ENCODE peak calls at places on chromosome 17, in four cellular contexts. P, J, Z and L are unnamed samples.

GRCh38 chr17:4658478-4659305 is 17.2 kb upstream of the ALOX15 start:
- DNase-seq in P (no peak), Z (no peak), J (no peak), L (no peak)

GRCh38 chr17:78780852-78781338 is 1.2 kb downstream of the CYTH1 start:
- DNase-seq in P (no peak), J (no peak), Z (no peak), L (no peak)

GRCh38 chr17:49696233-49696761 is 11.5 kb downstream of the SLC35B1 start:
- DNase-seq in P (no peak), J (no peak), Z (peak; percentile 72), L (no peak)

GRCh38 chr17:73769480-73769879 is 125.2 kb upstream of the SDK2 start:
- DNase-seq in J (no peak), P (no peak), Z (no peak), L (no peak)

GRCh38 chr17:8155341-8156173 is 3.4 kb upstream of the PER1 start:
- DNase-seq in J (no peak), P (peak; percentile 60), Z (no peak), L (no peak)

GRCh38 chr17:59634632-59635561 is 15.2 kb downstream of the CLTC start:
- DNase-seq in J (no peak), Z (no peak), P (no peak), L (no peak)

GRCh38 chr17:70034158-70034557 is 40.9 kb upstream of the KCNJ16 start:
- DNase-seq in P (no peak), Z (no peak), J (no peak), L (no peak)

GRCh38 chr17:57955183-57955952 is at the start of gene CUEDC1:
- DNase-seq in P (peak; percentile 84), J (no peak), Z (no peak), L (peak; percentile 82)

GRCh38 chr17:51423421-51424160 is 163.2 kb downstream of the UTP18 start:
- DNase-seq in J (no peak), P (no peak), Z (no peak), L (no peak)

GRCh38 chr17:7219434-7219811 is 213 bp downstream of the DLG4 start:
- DNase-seq in Z (no peak), J (no peak), P (no peak), L (no peak)

GRCh38 chr17:40320771-40321501 is 12.0 kb downstream of the RARA start:
- DNase-seq in J (no peak), P (no peak), Z (no peak), L (peak; percentile 60)

GRCh38 chr17:62715882-62716390 is 88.5 kb downstream of the MRC2 start:
- DNase-seq in P (no peak), J (no peak), Z (no peak), L (no peak)

GRCh38 chr17:1137465-1137894 is 42.3 kb downstream of the ABR start:
- DNase-seq in P (no peak), Z (no peak), J (peak; percentile 39), L (peak; percentile 79)

GRCh38 chr17:10767237-10767636 is 36.7 kb downstream of the TMEM238L start:
- DNase-seq in Z (no peak), P (no peak), J (no peak), L (no peak)

GRCh38 chr17:60435244-60436170 is 13.2 kb downstream of the CHCT1 start:
- DNase-seq in Z (peak; percentile 31), P (peak; percentile 69), J (peak; percentile 86), L (peak; percentile 67)

GRCh38 chr17:44279586-44280344 is 11.8 kb upstream of the SLC4A1 start:
- DNase-seq in Z (peak; percentile 66), J (peak; percentile 86), P (peak; percentile 64), L (peak; percentile 80)

GRCh38 chr17:75271955-75272847 is 1.2 kb upstream of the MIF4GD start:
- DNase-seq in J (no peak), P (no peak), Z (no peak), L (no peak)

GRCh38 chr17:48542114-48542955 is 2.6 kb downstream of the HOXB2 start:
- DNase-seq in J (no peak), P (no peak), Z (no peak), L (no peak)

GRCh38 chr17:50626037-50626574 is 8.6 kb upstream of the ABCC3 start:
- DNase-seq in Z (no peak), P (peak; percentile 82), J (peak; percentile 84), L (peak; percentile 71)

GRCh38 chr17:7019839-7020519 is 2.9 kb upstream of the BCL6B start:
- DNase-seq in P (peak; percentile 57), J (no peak), Z (no peak), L (peak; percentile 68)

GRCh38 chr17:78774956-78775571 is 7.0 kb downstream of the CYTH1 start:
- DNase-seq in Z (no peak), J (no peak), P (no peak), L (peak; percentile 55)

GRCh38 chr17:49851387-49852291 is 3.8 kb upstream of the TAC4 start:
- DNase-seq in J (peak; percentile 56), Z (no peak), P (peak; percentile 75), L (peak; percentile 59)

GRCh38 chr17:74968361-74968780 is 4.2 kb downstream of the HID1 start:
- DNase-seq in J (no peak), Z (no peak), P (peak; percentile 88), L (peak; percentile 66)

GRCh38 chr17:20267459-20267842 is 199.9 kb downstream of the LGALS9B start:
- DNase-seq in J (no peak), Z (peak; percentile 4), P (no peak), L (no peak)

GRCh38 chr17:44601574-44602372 is 44.5 kb downstream of the FZD2 start:
- DNase-seq in J (no peak), P (no peak), Z (no peak), L (no peak)

GRCh38 chr17:20922128-20922670 is 120.6 kb downstream of the USP22 start:
- DNase-seq in P (no peak), Z (no peak), J (no peak), L (no peak)

GRCh38 chr17:77258638-77259037 is 117.9 kb downstream of the SEC14L1 start:
- DNase-seq in J (no peak), Z (no peak), P (no peak), L (no peak)

GRCh38 chr17:77254961-77255741 is 114.4 kb downstream of the SEC14L1 start:
- DNase-seq in P (peak; percentile 53), Z (no peak), J (peak; percentile 73), L (no peak)

GRCh38 chr17:77257169-77257568 is 116.4 kb downstream of the SEC14L1 start:
- DNase-seq in J (no peak), P (no peak), Z (no peak), L (no peak)

GRCh38 chr17:77257596-77258458 is 117.1 kb downstream of the SEC14L1 start:
- DNase-seq in J (no peak), P (no peak), Z (no peak), L (no peak)

GRCh38 chr17:77256710-77257109 is 115.9 kb downstream of the SEC14L1 start:
- DNase-seq in Z (no peak), J (no peak), P (no peak), L (no peak)
- TF ChIP-seq CTCF in Z (no peak), J (no peak), P (no peak), L (no peak)

GRCh38 chr17:82520041-82520910 is 744 bp downstream of the FOXK2 start:
- DNase-seq in J (no peak), P (no peak), Z (no peak), L (no peak)

GRCh38 chr17:82517230-82517865 is 2.2 kb upstream of the FOXK2 start:
- DNase-seq in J (peak; percentile 95), P (peak; percentile 49), Z (no peak), L (no peak)

GRCh38 chr17:82524540-82524939 is 5.0 kb downstream of the FOXK2 start:
- DNase-seq in P (no peak), Z (no peak), J (no peak), L (no peak)

DNA sequence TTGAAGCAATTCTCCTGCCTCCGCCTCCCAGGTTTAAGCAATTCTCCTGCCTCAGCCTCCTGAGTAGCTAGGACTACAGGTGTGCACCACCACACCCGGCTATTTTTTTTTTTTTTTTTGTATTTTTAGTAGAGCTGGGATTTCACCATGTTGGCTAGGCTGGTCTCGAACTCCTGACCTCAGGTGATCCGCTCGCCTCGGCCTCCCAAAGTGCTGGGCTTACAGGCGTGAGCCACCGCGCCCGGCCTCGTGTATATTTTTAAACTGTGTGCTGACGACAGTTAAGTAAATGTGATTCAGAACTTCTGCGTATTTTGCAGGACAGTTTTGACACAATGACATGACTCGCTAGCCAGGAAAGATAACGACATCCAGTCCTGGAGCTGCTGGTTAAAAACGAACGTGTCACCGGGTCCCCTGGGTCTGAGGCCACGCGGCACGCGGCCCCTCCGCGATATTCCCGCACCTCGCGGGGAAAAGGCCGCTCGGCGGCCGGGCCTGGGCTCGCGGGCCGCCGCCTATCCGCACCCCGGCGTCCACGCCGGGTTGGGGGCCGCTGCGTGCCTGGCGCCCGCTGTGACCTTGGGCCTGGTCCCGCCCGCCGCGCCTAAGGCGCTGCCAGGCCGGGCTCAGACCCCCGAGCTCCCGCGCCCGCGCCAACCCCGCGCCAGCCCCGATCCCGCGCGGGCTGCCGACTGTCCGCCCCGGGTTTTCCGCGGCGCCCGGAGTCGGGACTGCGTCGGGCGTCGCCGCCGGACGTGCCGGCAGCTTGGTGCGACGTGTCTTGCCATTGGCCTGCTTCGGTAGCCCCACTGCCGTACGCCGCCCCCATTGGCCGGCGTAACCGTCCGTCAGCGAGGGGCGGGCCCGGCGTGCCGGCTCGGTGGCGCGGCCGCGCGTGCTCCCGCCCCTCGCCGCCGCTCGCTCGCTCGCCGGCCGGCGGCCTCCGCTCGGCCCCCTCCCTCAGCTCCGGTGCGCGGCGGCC is at the start of gene FOXK2:
- DNase-seq in P (peak; percentile 95), J (peak; percentile 89), Z (peak; percentile 75), L (peak; percentile 94)
- TF ChIP-seq EP300 in P (no peak), J (no peak), Z (no peak), L (no peak)

GRCh38 chr17:83051423-83052240 is 27.8 kb upstream of the METRNL start:
- DNase-seq in Z (peak; percentile 87), J (peak; percentile 96), P (peak; percentile 97), L (peak; percentile 98)
- TF ChIP-seq POLR2A in Z (peak; percentile 96), J (peak; percentile 94), P (peak; percentile 86), L (peak; percentile 90)

GRCh38 chr17:17562145-17562529 is 29.4 kb downstream of the PEMT start:
- DNase-seq in Z (no peak), P (no peak), J (no peak), L (no peak)
- TF ChIP-seq CTCF in Z (no peak), P (no peak), J (no peak), L (no peak)

DNA sequence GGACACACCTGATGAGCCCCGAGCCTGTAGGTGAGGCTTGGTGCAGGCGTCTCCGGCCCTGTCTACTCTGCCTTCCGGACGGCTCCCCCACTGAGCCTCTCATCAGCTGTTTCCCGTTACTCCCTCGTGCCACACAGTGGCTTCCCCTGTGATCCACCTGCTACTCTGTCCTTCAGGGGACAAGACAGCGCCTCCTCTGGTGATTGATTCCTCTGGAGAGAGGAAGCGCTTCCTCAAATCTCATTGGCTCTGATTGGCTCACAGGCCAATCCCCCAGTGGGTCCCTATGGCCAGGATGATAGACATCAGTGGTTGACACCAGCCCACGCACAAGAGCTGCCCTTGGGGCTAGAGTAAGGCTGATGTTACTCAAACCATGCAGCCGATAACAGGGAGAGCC is 24.0 kb downstream of the RNF213 start:
- DNase-seq in P (no peak), J (no peak), Z (no peak), L (no peak)
- TF ChIP-seq EP300 in P (no peak), J (no peak), Z (no peak), L (no peak)